ENCODE peak calls at places on chromosomes 13 and 19, in five cellular contexts. M is neural progenitor cell; R is breast epithelium; U is CD8-positive, alpha-beta memory T cell; K is IMR-90. G is an unnamed sample.

GRCh38 chr19:14648506-14648905 is 26.1 kb downstream of the ADGRE3 start:
- DNase-seq in M (no peak), R (no peak), U (no peak), K (no peak), G (no peak)

GRCh38 chr19:31139871-31140505 is 209.2 kb downstream of the TSHZ3 start:
- DNase-seq in M (no peak), R (no peak), U (no peak), K (peak; percentile 90), G (no peak)

GRCh38 chr19:10419646-10420443 is 493 bp upstream of the PDE4A start:
- DNase-seq in M (peak; percentile 95), R (no peak), U (no peak), K (peak; percentile 61), G (no peak)

GRCh38 chr13:54241719-54242118 is 1213.1 kb downstream of the OLFM4 start:
- DNase-seq in M (no peak), R (no peak), U (no peak), K (no peak), G (no peak)

GRCh38 chr13:31431722-31432137 is 232.0 kb downstream of the B3GLCT start:
- DNase-seq in M (peak; percentile 67), R (no peak), U (no peak), K (peak; percentile 28), G (peak; percentile 15)

GRCh38 chr13:101416181-101417042 is at the start of gene NALCN:
- DNase-seq in M (peak; percentile 71), R (no peak), U (no peak), K (no peak), G (no peak)

GRCh38 chr19:42032428-42032827 is 37.6 kb downstream of the GRIK5 start:
- DNase-seq in M (no peak), R (no peak), U (no peak), K (no peak), G (no peak)

GRCh38 chr13:39565036-39565949 is 37.7 kb downstream of the LHFPL6 start:
- DNase-seq in M (peak; percentile 19), R (no peak), U (no peak), K (peak; percentile 95), G (no peak)

GRCh38 chr13:110760611-110761010 is 47.1 kb downstream of the ING1 start:
- DNase-seq in M (no peak), R (no peak), U (no peak), K (no peak), G (no peak)

DNA sequence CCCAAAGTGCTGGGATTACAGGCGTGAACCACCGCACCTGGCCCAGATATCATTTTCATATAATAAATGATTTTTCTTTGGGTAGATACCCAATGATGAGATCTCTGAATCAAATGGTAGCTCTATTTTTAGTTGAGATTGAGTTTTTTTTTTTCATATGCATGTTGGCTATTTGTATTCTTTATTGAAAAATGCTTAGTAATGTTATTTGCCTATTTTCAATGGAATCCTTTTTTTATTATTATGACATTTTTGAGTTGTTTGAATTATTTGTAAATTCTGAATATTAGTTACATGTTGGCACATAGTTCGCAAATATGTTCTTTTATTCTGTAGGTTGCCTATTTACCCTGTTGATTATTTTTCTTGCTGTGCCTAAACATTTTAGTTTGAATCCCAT is 55.8 kb downstream of the ZNF254 start:
- DNase-seq in M (no peak), R (no peak), U (no peak), K (no peak), G (no peak)
- H3K9me3 ChIP-seq in M (peaks cover 25% of the 10 kb centered on the region), R (peaks cover 50% of the 10 kb centered on the region), U (peaks cover 14% of the 10 kb centered on the region), K (peaks cover 15% of the 10 kb centered on the region), G (peaks cover 21% of the 10 kb centered on the region)

DNA sequence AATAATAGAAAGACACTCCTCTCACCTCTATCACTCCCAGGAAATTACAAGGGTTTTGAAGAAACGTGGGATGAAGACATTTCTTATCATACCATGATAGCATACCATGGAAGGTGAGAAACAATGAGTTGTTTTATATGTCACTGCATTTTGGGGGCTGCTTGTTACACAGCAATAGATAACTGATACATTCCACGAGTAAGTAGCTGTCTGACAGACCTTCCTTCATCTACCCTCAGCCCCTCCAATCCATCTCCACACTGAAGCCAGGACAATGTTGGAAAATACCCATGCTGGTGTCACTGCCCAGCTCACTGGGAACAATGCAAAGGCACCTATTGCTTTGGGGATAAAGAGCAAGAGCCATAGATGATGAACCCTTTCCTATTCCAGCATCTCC is 68.9 kb upstream of the USP29 start:
- DNase-seq in M (no peak), R (no peak), U (no peak), K (no peak), G (no peak)
- H3K9me3 ChIP-seq in M (peaks cover under 1% of the 10 kb centered on the region), R (peaks cover 7% of the 10 kb centered on the region), U (peaks cover 6% of the 10 kb centered on the region), K (peaks cover 34% of the 10 kb centered on the region), G (no peaks in the 10 kb centered on the region)

GRCh38 chr13:46173656-46174055 is 8.3 kb downstream of the LCP1 start:
- DNase-seq in M (no peak), R (no peak), U (no peak), K (no peak), G (no peak)
- H3K9me3 ChIP-seq in M (no peaks in the 10 kb centered on the region), R (no peaks in the 10 kb centered on the region), U (no peaks in the 10 kb centered on the region), K (no peaks in the 10 kb centered on the region), G (no peaks in the 10 kb centered on the region)

DNA sequence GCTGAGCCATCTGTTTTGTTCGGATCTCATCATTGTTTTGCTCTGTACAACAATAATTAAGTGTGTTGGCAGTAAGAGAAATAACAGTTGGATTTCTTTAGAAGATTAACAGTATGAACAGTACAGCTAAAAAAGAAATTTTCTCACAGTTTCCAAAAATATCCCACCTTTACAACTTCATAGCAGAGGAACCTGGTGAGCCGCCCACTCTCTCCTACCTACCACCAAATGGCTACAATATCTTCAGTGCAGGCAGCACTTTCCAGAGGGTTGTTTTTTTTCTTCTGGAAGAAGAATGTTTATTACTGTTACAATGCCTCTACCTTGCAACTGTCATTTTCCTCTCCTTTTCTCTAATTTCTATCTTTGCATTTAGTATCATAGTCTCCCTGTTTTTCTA is 1577.5 kb upstream of the PRR20A start:
- DNase-seq in M (no peak), R (no peak), U (no peak), K (no peak), G (no peak)
- H3K9me3 ChIP-seq in M (no peaks in the 10 kb centered on the region), R (no peaks in the 10 kb centered on the region), U (no peaks in the 10 kb centered on the region), K (peaks cover 9% of the 10 kb centered on the region), G (no peaks in the 10 kb centered on the region)

G was measured in T-helper 17 cell.